ENCODE peak calls at places on chromosome 19, in four cellular contexts. One of them, this sample, is unnamed.

GRCh38 chr19:45117167-45117594 is 24.2 kb downstream of the PPP1R37 start:
- DNase-seq in K562: peak
- DNase-seq in GM12878: peak
- DNase-seq in HepG2: no peak
- DNase-seq in this sample: no peak

GRCh38 chr19:54451331-54451871 is 2.4 kb downstream of the LENG8 start:
- DNase-seq in K562: no peak
- DNase-seq in GM12878: no peak
- DNase-seq in HepG2: no peak
- DNase-seq in this sample: no peak

GRCh38 chr19:2113436-2114211 is 16.9 kb downstream of the IZUMO4 start:
- DNase-seq in K562: no peak
- DNase-seq in GM12878: no peak
- DNase-seq in HepG2: no peak
- DNase-seq in this sample: no peak

GRCh38 chr19:1967087-1967608 is 26.2 kb downstream of the CSNK1G2 start:
- DNase-seq in K562: no peak
- DNase-seq in GM12878: no peak
- DNase-seq in HepG2: no peak
- DNase-seq in this sample: no peak

GRCh38 chr19:403221-404036 is 5.5 kb downstream of the C2CD4C start:
- DNase-seq in K562: no peak
- DNase-seq in GM12878: no peak
- DNase-seq in HepG2: no peak
- DNase-seq in this sample: no peak

GRCh38 chr19:51978882-51979281 is 7.8 kb downstream of the ZNF350 start:
- DNase-seq in K562: no peak
- DNase-seq in GM12878: no peak
- DNase-seq in HepG2: no peak
- DNase-seq in this sample: no peak

GRCh38 chr19:6464070-6464873 is at the start of gene CRB3:
- DNase-seq in K562: no peak
- DNase-seq in GM12878: no peak
- DNase-seq in HepG2: peak
- DNase-seq in this sample: peak

GRCh38 chr19:8463343-8463742 is 18.6 kb downstream of the HNRNPM start:
- DNase-seq in K562: no peak
- DNase-seq in GM12878: no peak
- DNase-seq in HepG2: no peak
- DNase-seq in this sample: no peak

GRCh38 chr19:51246153-51246552 is 4.7 kb upstream of the SIGLECL1 start:
- DNase-seq in K562: no peak
- DNase-seq in GM12878: no peak
- DNase-seq in HepG2: peak
- DNase-seq in this sample: no peak

GRCh38 chr19:38388310-38389100 is at the start of gene SPRED3:
- DNase-seq in K562: peak
- DNase-seq in GM12878: no peak
- DNase-seq in HepG2: no peak
- DNase-seq in this sample: peak

GRCh38 chr19:31286491-31286890 is 62.7 kb downstream of the TSHZ3 start:
- DNase-seq in K562: no peak
- DNase-seq in GM12878: no peak
- DNase-seq in HepG2: no peak
- DNase-seq in this sample: no peak

GRCh38 chr19:31282346-31282745 is 66.9 kb downstream of the TSHZ3 start:
- DNase-seq in K562: no peak
- DNase-seq in GM12878: no peak
- DNase-seq in HepG2: no peak
- DNase-seq in this sample: no peak

GRCh38 chr19:31284621-31285020 is 64.6 kb downstream of the TSHZ3 start:
- DNase-seq in K562: no peak
- DNase-seq in GM12878: no peak
- DNase-seq in HepG2: no peak
- DNase-seq in this sample: no peak

GRCh38 chr19:31285744-31286143 is 63.5 kb downstream of the TSHZ3 start:
- DNase-seq in K562: no peak
- DNase-seq in GM12878: no peak
- DNase-seq in HepG2: no peak
- DNase-seq in this sample: no peak

GRCh38 chr19:31283701-31284100 is 65.5 kb downstream of the TSHZ3 start:
- DNase-seq in K562: no peak
- DNase-seq in GM12878: no peak
- DNase-seq in HepG2: no peak
- DNase-seq in this sample: no peak
- TF ChIP-seq CREM in K562: no peak
- TF ChIP-seq CREM in GM12878: no peak
- TF ChIP-seq CREM in HepG2: no peak
- TF ChIP-seq CREM in this sample: no peak

GRCh38 chr19:50181121-50181520 is 18.0 kb upstream of the IZUMO2 start:
- DNase-seq in K562: no peak
- DNase-seq in GM12878: no peak
- DNase-seq in HepG2: no peak
- DNase-seq in this sample: no peak

GRCh38 chr19:50178320-50178719 is 15.2 kb upstream of the IZUMO2 start:
- DNase-seq in K562: no peak
- DNase-seq in GM12878: no peak
- DNase-seq in HepG2: no peak
- DNase-seq in this sample: no peak

GRCh38 chr19:50174100-50174793 is 11.2 kb upstream of the IZUMO2 start:
- DNase-seq in K562: no peak
- DNase-seq in GM12878: no peak
- DNase-seq in HepG2: no peak
- DNase-seq in this sample: no peak

GRCh38 chr19:50175924-50176323 is 12.8 kb upstream of the IZUMO2 start:
- DNase-seq in K562: no peak
- DNase-seq in GM12878: no peak
- DNase-seq in HepG2: no peak
- DNase-seq in this sample: no peak

DNA sequence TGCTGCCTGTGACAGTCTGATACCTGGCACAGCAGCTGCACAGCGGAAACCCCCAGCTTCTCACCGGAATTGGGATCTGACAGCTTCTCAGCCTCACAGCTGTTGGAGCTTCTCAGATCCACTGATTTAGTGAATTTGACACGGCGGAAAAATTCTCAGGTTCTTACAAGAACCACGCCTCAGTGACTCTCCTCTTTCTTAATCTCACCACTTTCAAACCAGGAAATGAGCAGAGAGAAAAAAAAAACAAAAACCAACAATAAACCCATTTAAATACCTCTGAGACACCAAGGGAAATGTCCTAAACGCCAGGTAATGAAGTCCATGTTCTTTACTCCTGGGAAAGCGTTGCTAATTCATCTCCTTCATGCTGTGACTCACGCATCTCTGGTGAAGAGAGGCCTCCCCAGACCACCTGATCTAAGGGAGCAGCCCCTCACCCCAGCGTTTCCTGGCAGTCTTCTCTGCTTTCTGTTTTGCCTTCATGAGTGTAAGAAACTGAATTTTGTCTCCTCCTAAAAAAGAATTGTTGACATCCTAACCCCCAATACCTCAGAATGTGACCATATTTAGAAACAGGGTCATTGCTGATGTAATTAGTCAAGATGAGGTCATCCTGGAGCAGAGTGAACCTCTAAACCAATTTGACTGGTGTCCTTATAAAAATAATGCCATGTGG is 15.9 kb upstream of the IZUMO2 start:
- DNase-seq in K562: no peak
- DNase-seq in GM12878: peak
- DNase-seq in HepG2: no peak
- DNase-seq in this sample: no peak
- TF ChIP-seq CREM in K562: no peak
- TF ChIP-seq CREM in GM12878: peak
- TF ChIP-seq CREM in HepG2: no peak
- TF ChIP-seq CREM in this sample: no peak

GRCh38 chr19:39499082-39499642 is 415 bp downstream of the DLL3 start:
- DNase-seq in K562: no peak
- DNase-seq in GM12878: no peak
- DNase-seq in HepG2: no peak
- DNase-seq in this sample: peak
- TF ChIP-seq CREM in K562: no peak
- TF ChIP-seq CREM in GM12878: no peak
- TF ChIP-seq CREM in HepG2: no peak
- TF ChIP-seq CREM in this sample: no peak

GRCh38 chr19:57515218-57515617 is 11.9 kb upstream of the ZNF549 start:
- DNase-seq in K562: no peak
- DNase-seq in GM12878: no peak
- DNase-seq in HepG2: no peak
- DNase-seq in this sample: no peak
- TF ChIP-seq CREM in K562: no peak
- TF ChIP-seq CREM in GM12878: no peak
- TF ChIP-seq CREM in HepG2: no peak
- TF ChIP-seq CREM in this sample: no peak

DNA sequence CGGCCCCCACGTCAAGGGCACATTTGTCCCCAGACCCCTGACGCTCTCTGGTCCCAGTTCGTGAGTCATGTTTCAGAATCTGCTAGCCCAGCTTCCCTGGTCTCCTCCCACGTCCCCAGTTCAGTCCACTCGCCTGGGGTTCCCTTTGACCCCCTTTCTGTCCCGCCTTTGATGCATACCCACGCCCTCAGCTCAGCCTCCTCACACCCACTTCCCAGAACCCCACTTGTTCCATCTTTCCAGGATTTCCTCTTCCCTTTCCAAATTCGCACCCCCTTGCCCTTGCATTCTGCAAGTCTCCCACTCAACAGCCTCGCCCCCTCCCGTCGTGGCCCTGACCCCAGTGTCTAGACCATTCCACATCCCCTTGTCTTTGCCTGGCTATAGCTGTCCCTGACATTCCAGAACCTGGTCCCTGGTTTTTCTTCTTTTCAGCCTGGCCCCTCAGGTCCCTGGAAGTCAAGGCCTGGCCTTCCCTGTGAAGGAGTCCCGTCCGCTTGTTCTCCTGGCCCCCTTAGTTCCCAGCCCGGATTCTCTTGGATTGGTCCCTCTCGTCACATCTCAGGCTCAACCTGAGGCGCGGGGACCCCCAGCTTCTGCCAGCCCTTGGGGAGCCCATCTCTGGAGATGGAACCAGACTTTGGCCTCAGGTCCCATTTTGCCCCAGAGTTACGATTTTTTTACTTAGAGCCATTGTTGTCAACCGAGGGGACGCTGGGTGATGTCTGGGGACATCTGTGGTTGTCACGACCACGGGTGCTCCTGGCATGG is 1.3 kb downstream of the NCLN start:
- DNase-seq in K562: peak
- DNase-seq in GM12878: no peak
- DNase-seq in HepG2: no peak
- DNase-seq in this sample: no peak
- TF ChIP-seq CREM in K562: peak
- TF ChIP-seq CREM in GM12878: no peak
- TF ChIP-seq CREM in HepG2: no peak
- TF ChIP-seq CREM in this sample: no peak

GRCh38 chr19:49816616-49817015 is 1.5 kb upstream of the MED25 start:
- DNase-seq in K562: no peak
- DNase-seq in GM12878: no peak
- DNase-seq in HepG2: no peak
- DNase-seq in this sample: no peak
- TF ChIP-seq CREM in K562: no peak
- TF ChIP-seq CREM in GM12878: no peak
- TF ChIP-seq CREM in HepG2: no peak
- TF ChIP-seq CREM in this sample: no peak